ENCODE peak calls at places on chromosome 4, in six cellular contexts. P, I, J, W, F and H are unnamed samples.

GRCh38 chr4:69995526-69996016 is at the start of gene STATH:
- DNase-seq in P (no peak), I (no peak), F (no peak), W (no peak), J (peak), H (no peak)

GRCh38 chr4:169070895-169071218 is 60.8 kb upstream of the CBR4 start:
- DNase-seq in F (no peak), P (no peak), W (no peak), I (no peak), J (peak), H (no peak)

GRCh38 chr4:102449751-102450352 is 51.3 kb upstream of the NFKB1 start:
- DNase-seq in I (peak), W (peak), J (peak), P (peak), F (no peak), H (no peak)

GRCh38 chr4:139595989-139596679 is 40.1 kb upstream of the SETD7 start:
- DNase-seq in J (no peak), I (no peak), F (no peak), W (no peak), P (no peak), H (no peak)

GRCh38 chr4:137685357-137685756 is 153.1 kb upstream of the PCDH18 start:
- DNase-seq in P (no peak), I (no peak), W (no peak), F (no peak), J (no peak), H (no peak)

GRCh38 chr4:10115271-10115656 is 1.3 kb downstream of the WDR1 start:
- DNase-seq in F (no peak), I (peak), P (no peak), W (no peak), J (no peak), H (no peak)

GRCh38 chr4:27714073-27714472 is 853.4 kb downstream of the STIM2 start:
- DNase-seq in P (no peak), I (no peak), W (no peak), F (no peak), J (no peak), H (no peak)

GRCh38 chr4:124907881-124908280 is 195.3 kb upstream of the ANKRD50 start:
- DNase-seq in I (no peak), P (no peak), F (no peak), W (no peak), J (peak), H (no peak)

GRCh38 chr4:15232725-15233597 is 194.9 kb upstream of the C1QTNF7 start:
- DNase-seq in I (no peak), F (no peak), P (no peak), W (no peak), J (peak), H (no peak)

GRCh38 chr4:3871181-3871852 is 105.1 kb downstream of the ADRA2C start:
- DNase-seq in I (no peak), P (peak), F (no peak), W (no peak), J (no peak), H (no peak)

GRCh38 chr4:137417676-137418075 is 114.6 kb downstream of the PCDH18 start:
- DNase-seq in W (no peak), P (no peak), I (no peak), F (no peak), J (no peak), H (no peak)

GRCh38 chr4:53906786-53907185 is 157.6 kb downstream of the CHIC2 start:
- DNase-seq in F (no peak), I (no peak), P (peak), W (no peak), J (no peak), H (no peak)

GRCh38 chr4:142367326-142368188 is 478.5 kb downstream of the INPP4B start:
- DNase-seq in F (no peak), I (peak), J (no peak), W (no peak), P (no peak), H (no peak)

GRCh38 chr4:118340109-118340508 is 12.7 kb downstream of the PRSS12 start:
- DNase-seq in P (no peak), J (no peak), I (no peak), W (no peak), F (no peak), H (no peak)

GRCh38 chr4:133355636-133356035 is 206.5 kb downstream of the PCDH10 start:
- DNase-seq in P (peak), W (no peak), J (no peak), F (no peak), I (no peak), H (no peak)

GRCh38 chr4:155403886-155404285 is 27.1 kb upstream of the MAP9 start:
- DNase-seq in P (peak), F (no peak), J (peak), I (no peak), W (no peak), H (no peak)

GRCh38 chr4:21447320-21448055 is 501.1 kb downstream of the KCNIP4 start:
- DNase-seq in F (no peak), J (no peak), W (no peak), I (no peak), P (no peak), H (no peak)

GRCh38 chr4:92825785-92826184 is 522.0 kb downstream of the GRID2 start:
- DNase-seq in I (no peak), W (peak), P (peak), F (no peak), J (no peak), H (no peak)

GRCh38 chr4:141403782-141404181 is 183.1 kb downstream of the ZNF330 start:
- DNase-seq in F (no peak), W (no peak), I (no peak), P (no peak), J (no peak), H (no peak)

GRCh38 chr4:17324431-17324830 is 187.5 kb downstream of the QDPR start:
- DNase-seq in W (no peak), F (no peak), I (peak), J (peak), P (peak), H (no peak)

GRCh38 chr4:77566148-77566547 is 39.5 kb upstream of the CXCL13 start:
- DNase-seq in P (no peak), I (no peak), J (no peak), F (no peak), W (no peak), H (no peak)

GRCh38 chr4:118287691-118288090 is 65.1 kb downstream of the PRSS12 start:
- DNase-seq in W (no peak), I (no peak), P (no peak), J (no peak), F (no peak), H (no peak)

GRCh38 chr4:158314756-158315487 is 104.6 kb downstream of the TMEM144 start:
- DNase-seq in F (no peak), J (peak), I (no peak), W (no peak), P (no peak), H (no peak)

GRCh38 chr4:173526724-173527102 is 3.3 kb downstream of the HAND2 start:
- DNase-seq in F (no peak), J (no peak), W (no peak), I (no peak), P (peak), H (no peak)

GRCh38 chr4:118058955-118059354 is 24.7 kb downstream of the NDST3 start:
- DNase-seq in J (no peak), F (no peak), I (no peak), P (no peak), W (no peak), H (no peak)

GRCh38 chr4:151922811-151923210 is 162.0 kb upstream of the GATB start:
- DNase-seq in I (no peak), W (no peak), F (no peak), J (no peak), P (no peak), H (no peak)

GRCh38 chr4:151402150-151402865 is 6.7 kb upstream of the FHIP1A start:
- DNase-seq in I (no peak), F (no peak), J (no peak), W (no peak), P (no peak), H (no peak)

GRCh38 chr4:72567821-72568620 is 1.0 kb downstream of the ADAMTS3 start:
- DNase-seq in I (no peak), F (no peak), W (peak), P (peak), J (peak), H (peak)

GRCh38 chr4:7757501-7758443 is 181.9 kb downstream of the AFAP1 start:
- DNase-seq in I (no peak), W (no peak), J (no peak), F (no peak), P (peak), H (no peak)

GRCh38 chr4:183074288-183074990 is 24.6 kb upstream of the WWC2 start:
- DNase-seq in P (peak), F (no peak), W (no peak), I (no peak), J (peak), H (no peak)

GRCh38 chr4:56215901-56216300 is 171.4 kb downstream of the AASDH start:
- DNase-seq in I (no peak), F (no peak), P (no peak), W (no peak), J (peak), H (no peak)

GRCh38 chr4:141759796-141760425 is 123.5 kb downstream of the IL15 start:
- DNase-seq in I (no peak), J (peak), P (no peak), F (no peak), W (no peak), H (no peak)

GRCh38 chr4:176320976-176321361 is 1.2 kb downstream of the SPCS3 start:
- DNase-seq in J (no peak), I (no peak), F (no peak), W (no peak), P (no peak), H (no peak)

GRCh38 chr4:89799071-89799470 is 37.9 kb downstream of the SNCA start:
- DNase-seq in W (no peak), J (no peak), F (no peak), I (no peak), P (no peak), H (no peak)

GRCh38 chr4:1471443-1472147 is 65.4 kb upstream of the NKX1-1 start:
- DNase-seq in J (no peak), P (no peak), W (no peak), F (no peak), I (no peak), H (no peak)